ENCODE peak calls at places on chromosomes 11 and 22, in four cellular contexts. One of them, this sample, is unnamed.

GRCh38 chr11:79312591-79313267 is 128.1 kb downstream of the TENM4 start:
- DNase-seq in stomach: no peak
- DNase-seq in Peyer's patch: no peak
- DNase-seq in ovary: no peak
- DNase-seq in this sample: no peak

GRCh38 chr22:35839811-35840739 is 122.4 kb downstream of the APOL5 start:
- DNase-seq in stomach: peak; percentile 72
- DNase-seq in ovary: peak; percentile 89
- DNase-seq in Peyer's patch: peak; percentile 87
- DNase-seq in this sample: peak; percentile 74

GRCh38 chr11:112318193-112318592 is 57.5 kb upstream of the PLET1 start:
- DNase-seq in Peyer's patch: no peak
- DNase-seq in stomach: no peak
- DNase-seq in ovary: no peak
- DNase-seq in this sample: no peak

GRCh38 chr22:26276530-26277200 is 107.4 kb downstream of the SEZ6L start:
- DNase-seq in Peyer's patch: no peak
- DNase-seq in stomach: no peak
- DNase-seq in ovary: no peak
- DNase-seq in this sample: no peak

GRCh38 chr11:117928818-117929567 is at the start of gene TMPRSS13:
- DNase-seq in ovary: no peak
- DNase-seq in Peyer's patch: no peak
- DNase-seq in stomach: no peak
- DNase-seq in this sample: no peak

GRCh38 chr11:114366331-114367243 is 33.7 kb downstream of the C11orf71 start:
- DNase-seq in ovary: no peak
- DNase-seq in Peyer's patch: no peak
- DNase-seq in stomach: no peak
- DNase-seq in this sample: no peak

GRCh38 chr11:92440701-92441338 is 216.2 kb downstream of the FAT3 start:
- DNase-seq in ovary: no peak
- DNase-seq in Peyer's patch: no peak
- DNase-seq in stomach: no peak
- DNase-seq in this sample: no peak

GRCh38 chr11:71203681-71204080 is 48.7 kb downstream of the SHANK2 start:
- DNase-seq in Peyer's patch: no peak
- DNase-seq in ovary: no peak
- DNase-seq in stomach: no peak
- DNase-seq in this sample: no peak

GRCh38 chr11:93846411-93846810 is 4.0 kb downstream of the VSTM5 start:
- DNase-seq in ovary: no peak
- DNase-seq in stomach: no peak
- DNase-seq in Peyer's patch: no peak
- DNase-seq in this sample: no peak

GRCh38 chr11:132464939-132465338 is 1067.4 kb downstream of the OPCML start:
- DNase-seq in Peyer's patch: no peak
- DNase-seq in ovary: no peak
- DNase-seq in stomach: no peak
- DNase-seq in this sample: no peak

GRCh38 chr22:37303821-37304274 is 21.5 kb downstream of the CYTH4 start:
- DNase-seq in ovary: no peak
- DNase-seq in Peyer's patch: no peak
- DNase-seq in stomach: no peak
- DNase-seq in this sample: no peak

GRCh38 chr11:19101803-19102520 is 15.0 kb upstream of the ZDHHC13 start:
- DNase-seq in ovary: no peak
- DNase-seq in stomach: no peak
- DNase-seq in Peyer's patch: no peak
- DNase-seq in this sample: no peak

GRCh38 chr11:87398913-87399312 is 361.2 kb downstream of the TMEM135 start:
- DNase-seq in ovary: no peak
- DNase-seq in stomach: no peak
- DNase-seq in Peyer's patch: no peak
- DNase-seq in this sample: peak; percentile 76

GRCh38 chr22:39457047-39457545 is 284 bp downstream of the MGAT3 start:
- DNase-seq in ovary: no peak
- DNase-seq in Peyer's patch: no peak
- DNase-seq in stomach: no peak
- DNase-seq in this sample: no peak

GRCh38 chr22:45688606-45689080 is 17.0 kb downstream of the ATXN10 start:
- DNase-seq in stomach: no peak
- DNase-seq in Peyer's patch: no peak
- DNase-seq in ovary: no peak
- DNase-seq in this sample: peak; percentile 54

GRCh38 chr11:12215192-12215591 is 104.8 kb downstream of the MICAL2 start:
- DNase-seq in stomach: no peak
- DNase-seq in ovary: no peak
- DNase-seq in Peyer's patch: no peak
- DNase-seq in this sample: no peak

GRCh38 chr11:12217879-12218278 is 107.5 kb downstream of the MICAL2 start:
- DNase-seq in ovary: no peak
- DNase-seq in stomach: no peak
- DNase-seq in Peyer's patch: no peak
- DNase-seq in this sample: no peak

GRCh38 chr11:12216542-12217422 is 106.4 kb downstream of the MICAL2 start:
- DNase-seq in stomach: peak; percentile 56
- DNase-seq in Peyer's patch: no peak
- DNase-seq in ovary: no peak
- DNase-seq in this sample: no peak

GRCh38 chr11:12214751-12215150 is 104.4 kb downstream of the MICAL2 start:
- DNase-seq in stomach: no peak
- DNase-seq in Peyer's patch: no peak
- DNase-seq in ovary: no peak
- DNase-seq in this sample: no peak

GRCh38 chr11:12216100-12216499 is 105.7 kb downstream of the MICAL2 start:
- DNase-seq in Peyer's patch: no peak
- DNase-seq in ovary: no peak
- DNase-seq in stomach: peak; percentile 57
- DNase-seq in this sample: no peak
- H3K36me3 ChIP-seq in Peyer's patch: no peaks in the 10 kb centered on the region
- H3K36me3 ChIP-seq in ovary: no peaks in the 10 kb centered on the region
- H3K36me3 ChIP-seq in stomach: peaks cover 9% of the 10 kb centered on the region
- H3K36me3 ChIP-seq in this sample: peaks cover 25% of the 10 kb centered on the region

DNA sequence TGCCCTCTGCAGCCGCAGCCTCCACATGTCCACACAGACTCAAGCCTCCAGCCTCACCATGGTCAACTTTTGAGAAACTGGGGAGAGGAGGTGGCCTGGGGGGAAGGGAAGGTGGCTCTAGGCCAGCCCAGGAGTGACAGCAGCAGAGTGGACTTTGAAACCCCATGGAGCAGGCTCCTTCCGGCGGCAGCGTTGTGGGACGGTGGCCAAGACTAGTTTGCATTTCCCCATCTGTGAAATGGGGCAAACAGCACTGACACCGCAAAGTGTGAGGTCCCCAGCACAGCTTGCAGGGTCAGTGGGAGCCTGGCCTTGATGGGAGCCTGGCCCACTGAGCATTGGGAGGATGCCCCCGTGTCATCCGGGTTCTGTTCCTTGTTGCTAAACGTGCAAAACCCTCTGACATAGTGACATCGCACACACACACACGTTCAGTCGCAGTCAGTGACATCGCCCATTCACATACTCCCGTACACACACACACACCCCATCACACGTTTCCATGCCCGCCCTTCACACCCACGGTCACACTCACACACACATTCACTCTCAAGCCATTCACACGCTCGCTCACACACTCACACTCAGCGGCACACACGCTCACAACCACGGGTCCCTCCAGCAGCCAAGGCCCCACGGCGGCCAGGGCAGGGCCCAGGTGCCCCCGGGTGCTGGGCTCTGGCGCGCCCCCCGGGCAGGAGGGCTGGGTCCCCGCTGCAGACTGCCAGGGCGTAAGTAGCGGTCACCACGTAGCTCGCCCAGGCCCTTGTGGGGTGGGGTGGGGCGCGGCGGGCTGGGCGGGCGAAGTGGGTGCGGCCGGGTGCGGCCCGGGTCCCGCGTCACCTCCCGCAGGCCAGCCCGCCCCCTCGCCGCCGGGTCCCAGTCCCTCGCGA is 578 bp downstream of the CYB5R3 start:
- DNase-seq in stomach: peak; percentile 79
- DNase-seq in ovary: peak; percentile 55
- DNase-seq in Peyer's patch: peak; percentile 88
- DNase-seq in this sample: peak; percentile 44
- TF ChIP-seq POLR2A in stomach: no peak
- TF ChIP-seq POLR2A in ovary: no peak
- TF ChIP-seq POLR2A in Peyer's patch: peak; percentile 78
- TF ChIP-seq POLR2A in this sample: peak; percentile 58

GRCh38 chr22:29719894-29720645 is at the start of gene CABP7:
- DNase-seq in ovary: no peak
- DNase-seq in Peyer's patch: no peak
- DNase-seq in stomach: no peak
- DNase-seq in this sample: no peak
- H3K27me3 ChIP-seq in ovary: no peaks in the 10 kb centered on the region
- H3K27me3 ChIP-seq in Peyer's patch: no peaks in the 10 kb centered on the region
- H3K27me3 ChIP-seq in stomach: peaks cover 16% of the 10 kb centered on the region
- H3K27me3 ChIP-seq in this sample: peaks cover 24% of the 10 kb centered on the region

DNA sequence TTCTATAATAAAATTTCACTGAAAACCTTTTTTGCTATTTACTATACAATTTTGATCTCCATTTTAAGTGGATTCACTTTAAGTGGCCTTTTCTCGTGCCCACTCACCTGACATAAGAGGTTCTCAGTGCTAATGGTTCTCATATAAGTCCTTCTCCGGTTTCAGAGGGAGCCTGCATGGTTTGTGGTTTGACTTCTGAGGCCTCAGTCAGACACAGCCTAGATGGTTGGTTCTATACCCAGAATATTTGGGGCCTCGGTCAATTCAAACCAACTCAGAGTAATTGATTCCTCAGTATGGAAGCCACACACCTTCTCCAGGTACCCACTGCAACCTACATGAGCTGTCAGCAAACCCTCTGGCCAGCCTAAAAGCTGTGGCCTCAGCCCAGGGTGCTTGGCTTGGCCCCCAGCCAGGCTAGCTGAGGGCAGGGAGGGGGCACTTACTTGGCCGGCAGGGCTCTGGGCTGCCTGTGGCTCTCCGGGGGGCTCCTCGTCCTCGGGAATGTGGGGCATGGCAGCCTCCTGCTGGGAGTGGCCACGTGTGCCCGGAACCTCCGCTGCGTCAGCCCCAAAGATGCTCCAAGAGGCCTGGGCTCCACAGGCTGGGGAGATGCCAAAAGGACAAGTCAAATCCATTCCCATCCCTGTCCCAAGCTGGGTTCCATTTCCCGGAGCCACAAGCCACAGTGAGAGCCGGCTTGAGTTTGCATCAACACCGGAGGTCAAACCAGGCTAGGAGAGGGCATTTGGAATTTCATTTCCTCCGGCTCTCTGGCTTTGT is 41.8 kb downstream of the IRAG1 start:
- DNase-seq in Peyer's patch: peak; percentile 42
- DNase-seq in stomach: no peak
- DNase-seq in ovary: no peak
- DNase-seq in this sample: no peak
- H3K36me3 ChIP-seq in Peyer's patch: no peaks in the 10 kb centered on the region
- H3K36me3 ChIP-seq in stomach: no peaks in the 10 kb centered on the region
- H3K36me3 ChIP-seq in ovary: no peaks in the 10 kb centered on the region
- H3K36me3 ChIP-seq in this sample: no peaks in the 10 kb centered on the region

DNA sequence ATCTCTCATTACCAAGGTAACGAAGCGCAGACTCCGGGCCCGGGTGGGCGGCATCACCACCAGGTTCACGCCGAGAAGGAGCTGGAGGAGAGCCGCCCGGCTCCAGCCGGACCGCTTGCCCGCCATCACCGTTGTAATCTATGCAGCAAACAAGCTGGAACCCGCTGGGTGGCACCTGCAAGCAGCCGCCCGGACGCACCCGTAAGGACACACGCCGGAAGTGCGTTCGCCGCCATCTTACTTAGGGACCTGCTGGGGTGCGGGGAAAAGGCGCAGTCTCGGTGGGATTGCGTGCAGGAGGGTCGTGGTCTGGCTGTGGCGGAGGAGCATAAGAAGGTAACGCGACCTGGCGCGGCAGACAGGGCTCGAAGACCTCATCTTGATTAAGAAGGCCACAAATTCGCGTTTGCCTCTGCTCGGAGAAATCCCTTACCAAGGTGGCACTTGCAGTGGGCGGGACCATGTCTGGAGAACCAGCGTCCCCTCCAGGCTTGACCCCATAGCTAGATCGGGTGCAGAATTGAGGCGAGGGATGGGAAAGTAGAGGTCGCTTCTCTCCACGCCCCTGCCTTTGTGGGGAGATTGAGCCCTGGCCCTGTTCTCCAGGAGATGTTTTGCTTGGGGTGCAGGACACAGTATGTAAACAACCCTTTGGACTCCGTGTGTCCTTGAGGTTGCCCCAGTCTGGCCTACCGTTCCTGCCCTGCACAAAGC is at the start of gene ACP2:
- DNase-seq in Peyer's patch: peak; percentile 95
- DNase-seq in stomach: peak; percentile 93
- DNase-seq in ovary: peak; percentile 85
- DNase-seq in this sample: peak; percentile 83
- TF ChIP-seq POLR2A in Peyer's patch: peak; percentile 47
- TF ChIP-seq POLR2A in stomach: no peak
- TF ChIP-seq POLR2A in ovary: peak; percentile 55
- TF ChIP-seq POLR2A in this sample: peak; percentile 49

GRCh38 chr11:2138436-2139117 is 612 bp downstream of the IGF2 start:
- DNase-seq in Peyer's patch: no peak
- DNase-seq in ovary: no peak
- DNase-seq in stomach: no peak
- DNase-seq in this sample: no peak
- H3K27me3 ChIP-seq in Peyer's patch: no peaks in the 10 kb centered on the region
- H3K27me3 ChIP-seq in ovary: no peaks in the 10 kb centered on the region
- H3K27me3 ChIP-seq in stomach: peaks cover 22% of the 10 kb centered on the region
- H3K27me3 ChIP-seq in this sample: peaks cover 46% of the 10 kb centered on the region

This sample was measured in gastrocnemius medialis.